ENCODE peak calls at places on chromosomes 7 and 10, in six cellular contexts. Q is right lobe of liver, W is ovary, S is IMR-90, C is stomach, T is GM12878. O is an unnamed sample.
A peak's percentile ranks its signal among the peaks of the same experiment; 100 is the strongest.

GRCh38 chr10:132313305-132313704 is 5.6 kb upstream of the STK32C start:
- DNase-seq in Q (no peak), W (no peak), S (no peak), C (no peak), T (no peak), O (no peak)

GRCh38 chr7:5388905-5389433 is 34.7 kb downstream of the TNRC18 start:
- DNase-seq in Q (no peak), W (no peak), S (no peak), C (no peak), T (no peak), O (no peak)

GRCh38 chr10:4819707-4820106 is 6.3 kb upstream of the AKR1E2 start:
- DNase-seq in Q (no peak), W (no peak), S (no peak), C (no peak), T (no peak), O (peak; percentile 46)

GRCh38 chr10:73647875-73648228 is 6.6 kb upstream of the MYOZ1 start:
- DNase-seq in Q (no peak), W (no peak), S (no peak), C (no peak), T (no peak), O (no peak)

GRCh38 chr7:132028144-132028920 is 471.9 kb upstream of the PODXL start:
- DNase-seq in Q (no peak), W (no peak), S (no peak), C (no peak), T (no peak), O (no peak)

GRCh38 chr10:121183241-121183640 is 332.1 kb downstream of the WDR11 start:
- DNase-seq in Q (no peak), W (no peak), S (no peak), C (no peak), T (no peak), O (no peak)

GRCh38 chr10:44377651-44378310 is 7.1 kb downstream of the CXCL12 start:
- DNase-seq in Q (peak; percentile 45), W (no peak), S (no peak), C (no peak), T (no peak), O (no peak)

GRCh38 chr7:129163875-129164544 is 19.5 kb downstream of the TSPAN33 start:
- DNase-seq in Q (no peak), W (no peak), S (peak; percentile 76), C (no peak), T (no peak), O (peak; percentile 71)

GRCh38 chr10:130027716-130028464 is 63.8 kb upstream of the EBF3 start:
- DNase-seq in Q (no peak), W (no peak), S (no peak), C (no peak), T (no peak), O (no peak)

GRCh38 chr10:93103953-93104352 is 30.3 kb downstream of the CYP26A1 start:
- DNase-seq in Q (no peak), W (no peak), S (no peak), C (no peak), T (no peak), O (no peak)

GRCh38 chr7:99379043-99379577 is 4.6 kb downstream of the ARPC1B start:
- DNase-seq in Q (no peak), W (peak; percentile 78), S (peak; percentile 88), C (peak; percentile 46), T (peak; percentile 68), O (peak; percentile 63)

GRCh38 chr7:98297619-98298286 is 16.3 kb downstream of the BRI3 start:
- DNase-seq in Q (no peak), W (no peak), S (no peak), C (no peak), T (no peak), O (no peak)

GRCh38 chr7:16034353-16034752 is 347.9 kb upstream of the MEOX2 start:
- DNase-seq in Q (no peak), W (no peak), S (peak; percentile 74), C (no peak), T (no peak), O (no peak)

GRCh38 chr10:18195060-18195799 is 55.0 kb downstream of the CACNB2 start:
- DNase-seq in Q (no peak), W (peak; percentile 25), S (peak; percentile 70), C (no peak), T (no peak), O (no peak)

GRCh38 chr7:103651978-103652377 is 206.0 kb upstream of the SLC26A5 start:
- DNase-seq in Q (no peak), W (no peak), S (no peak), C (no peak), T (no peak), O (no peak)

GRCh38 chr7:102111063-102111757 is 175.5 kb upstream of the SH2B2 start:
- DNase-seq in Q (no peak), W (no peak), S (no peak), C (no peak), T (no peak), O (no peak)

GRCh38 chr7:158277219-158278141 is 310.1 kb downstream of the PTPRN2 start:
- DNase-seq in Q (no peak), W (peak; percentile 9), S (no peak), C (no peak), T (no peak), O (no peak)

GRCh38 chr10:60958892-60959601 is 15.1 kb upstream of the RHOBTB1 start:
- DNase-seq in Q (no peak), W (no peak), S (peak; percentile 57), C (no peak), T (no peak), O (no peak)

GRCh38 chr10:36888925-36889573 is 236.3 kb upstream of the ANKRD30A start:
- DNase-seq in Q (no peak), W (no peak), S (peak; percentile 3), C (peak; percentile 42), T (no peak), O (peak; percentile 54)

GRCh38 chr7:145464287-145464686 is 628.4 kb upstream of the TPK1 start:
- DNase-seq in Q (no peak), W (no peak), S (no peak), C (no peak), T (no peak), O (no peak)

GRCh38 chr10:112515126-112515525 is 68.1 kb downstream of the VTI1A start:
- DNase-seq in Q (no peak), W (no peak), S (no peak), C (no peak), T (no peak), O (no peak)

GRCh38 chr10:118682518-118682917 is 72.3 kb downstream of the CACUL1 start:
- DNase-seq in Q (no peak), W (no peak), S (no peak), C (no peak), T (no peak), O (no peak)

GRCh38 chr10:118689070-118689858 is 65.5 kb downstream of the CACUL1 start:
- DNase-seq in Q (no peak), W (no peak), S (no peak), C (no peak), T (no peak), O (no peak)

GRCh38 chr10:118692911-118693310 is 61.9 kb downstream of the CACUL1 start:
- DNase-seq in Q (no peak), W (no peak), S (peak; percentile 94), C (no peak), T (no peak), O (no peak)

DNA sequence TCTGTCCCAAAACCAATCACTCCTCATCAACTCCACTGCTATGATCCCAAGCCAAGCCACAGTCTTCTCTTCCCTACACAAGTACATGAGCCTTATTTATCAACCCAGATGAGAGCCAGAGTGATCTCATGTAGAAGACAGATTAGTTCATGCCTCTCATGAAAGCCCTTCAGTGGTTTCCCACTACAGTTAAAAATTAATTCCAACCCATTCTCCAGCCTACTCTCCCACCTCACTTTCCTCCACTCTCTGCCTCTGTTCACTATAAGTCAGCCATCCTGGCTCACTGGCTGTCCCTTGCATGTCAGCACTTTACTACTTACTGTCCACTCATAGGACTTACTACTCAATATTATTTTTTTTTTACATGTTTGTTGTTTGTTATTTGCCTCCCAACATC is 67.3 kb downstream of the CACUL1 start:
- DNase-seq in Q (no peak), W (no peak), S (no peak), C (no peak), T (no peak), O (no peak)
- TF ChIP-seq POLR2A in Q (no peak), W (no peak), S (no peak), C (no peak), T (no peak), O (no peak)

DNA sequence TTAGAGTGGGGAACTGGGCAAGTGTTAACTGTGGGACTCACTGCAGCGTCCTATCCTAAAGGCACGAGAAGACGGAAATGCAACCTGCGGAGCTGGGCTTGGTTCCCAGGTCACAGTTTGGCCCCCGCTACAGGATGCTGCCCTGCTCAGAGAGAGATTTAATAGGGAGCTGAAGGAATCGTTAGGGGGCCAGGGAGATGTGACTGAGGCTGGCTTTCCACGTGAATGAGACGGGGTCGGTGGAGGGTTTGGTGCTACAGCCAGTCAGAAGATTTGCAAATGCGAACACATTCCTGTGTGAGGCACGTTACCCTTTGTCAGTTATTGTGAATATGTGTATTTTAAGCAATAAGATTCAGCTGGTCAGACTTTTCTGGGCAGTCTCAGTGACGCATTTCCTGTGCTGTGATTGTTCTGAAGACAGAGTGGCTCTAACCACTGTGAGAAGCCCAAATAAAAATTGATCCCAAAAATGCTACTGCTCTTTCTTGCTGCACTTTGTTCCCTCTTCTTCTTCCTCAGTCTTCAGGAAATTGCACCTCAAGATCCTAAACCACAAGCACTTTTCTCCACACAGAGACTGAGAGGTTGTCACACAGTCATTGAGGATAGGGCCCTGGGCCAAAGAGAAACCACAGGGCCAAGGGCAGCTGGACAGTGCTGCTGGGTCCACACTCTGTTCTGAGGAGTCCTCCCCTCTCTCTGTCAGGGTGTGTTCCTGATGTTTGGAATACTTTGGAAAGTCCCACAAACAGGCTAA is 21.2 kb downstream of the CYP17A1 start:
- DNase-seq in Q (no peak), W (peak; percentile 69), S (peak; percentile 96), C (no peak), T (no peak), O (no peak)
- TF ChIP-seq POLR2A in Q (peak; percentile 50), W (peak; percentile 30), S (peak; percentile 63), C (no peak), T (no peak), O (no peak)

DNA sequence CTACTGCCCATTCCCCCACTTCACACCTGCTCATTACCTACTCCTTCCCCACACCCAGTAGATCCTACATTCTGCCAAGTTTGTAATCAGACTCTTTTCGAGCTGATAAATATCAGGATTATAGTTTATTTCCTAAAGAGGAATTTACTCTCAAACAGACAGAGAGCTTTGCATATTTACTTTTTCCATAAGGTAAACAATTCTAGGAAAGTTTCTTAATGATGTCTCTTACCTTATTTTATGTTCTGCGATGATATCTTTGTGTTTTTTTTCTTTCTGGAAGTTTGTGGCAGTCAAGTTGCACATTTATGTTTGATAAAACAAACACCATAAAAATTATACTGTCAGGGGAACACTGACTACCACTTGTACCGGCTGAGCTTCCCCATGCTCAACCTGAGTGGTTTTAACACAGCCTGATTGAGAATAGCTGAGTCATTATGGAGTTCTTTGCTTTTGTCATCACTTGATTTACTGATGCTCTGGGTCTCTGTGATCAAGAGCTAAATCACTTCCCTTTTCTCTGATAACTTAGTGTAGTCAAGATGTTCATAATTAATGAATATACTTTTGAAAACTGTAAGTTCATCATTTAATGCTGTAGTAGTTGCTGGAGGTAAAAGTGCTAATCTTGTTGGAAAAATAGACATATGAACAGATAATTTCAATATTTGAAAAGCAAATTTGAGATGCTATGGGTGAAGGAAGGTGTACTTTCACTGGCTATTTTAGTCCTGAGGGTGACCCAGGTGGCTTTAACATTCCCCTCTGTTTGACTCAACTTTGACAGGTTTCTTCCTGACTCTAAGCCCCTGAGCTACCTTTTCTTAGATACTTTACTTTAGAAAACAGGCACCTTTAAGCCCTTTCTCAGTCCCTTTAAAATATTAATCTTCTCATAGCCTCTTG is 1034.5 kb upstream of the LRRTM3 start:
- DNase-seq in Q (no peak), W (no peak), S (no peak), C (no peak), T (peak; percentile 50), O (no peak)
- TF ChIP-seq POLR2A in Q (no peak), W (no peak), S (no peak), C (no peak), T (peak; percentile 50), O (no peak)

GRCh38 chr7:45721949-45722598 is 147.9 kb downstream of the ADCY1 start:
- DNase-seq in Q (no peak), W (no peak), S (no peak), C (no peak), T (no peak), O (no peak)
- TF ChIP-seq POLR2A in Q (no peak), W (no peak), S (no peak), C (no peak), T (peak; percentile 40), O (no peak)